ENCODE peak calls at places on chromosomes 7 and 10, in nine cellular contexts. One of them, this sample, is unnamed. For H3K27me3 and H3K36me3, the result is how much of the 10 kb centered on the place peaks cover.

GRCh38 chr10:116671274-116671926 is 50.6 kb downstream of the PNLIPRP2 start:
- DNase-seq in body of pancreas: no peak
- DNase-seq in CD8-positive, alpha-beta T cell: no peak
- DNase-seq in tibial artery: no peak
- DNase-seq in mesenchymal stem cell: no peak
- DNase-seq in astrocyte: peak
- DNase-seq in GM23248: peak
- DNase-seq in HCT116: no peak
- DNase-seq in heart left ventricle: no peak
- DNase-seq in this sample: peak

GRCh38 chr7:131231381-131232220 is 96.1 kb upstream of the MKLN1 start:
- DNase-seq in mesenchymal stem cell: peak
- DNase-seq in body of pancreas: no peak
- DNase-seq in tibial artery: peak
- DNase-seq in GM23248: peak
- DNase-seq in heart left ventricle: peak
- DNase-seq in HCT116: no peak
- DNase-seq in astrocyte: peak
- DNase-seq in CD8-positive, alpha-beta T cell: peak
- DNase-seq in this sample: no peak

GRCh38 chr10:91328320-91328984 is 81.7 kb upstream of the HECTD2 start:
- DNase-seq in tibial artery: no peak
- DNase-seq in CD8-positive, alpha-beta T cell: no peak
- DNase-seq in astrocyte: no peak
- DNase-seq in GM23248: no peak
- DNase-seq in body of pancreas: no peak
- DNase-seq in mesenchymal stem cell: no peak
- DNase-seq in HCT116: no peak
- DNase-seq in heart left ventricle: no peak
- DNase-seq in this sample: no peak

GRCh38 chr7:106041140-106041717 is 70.9 kb downstream of the SYPL1 start:
- DNase-seq in GM23248: peak
- DNase-seq in HCT116: peak
- DNase-seq in body of pancreas: peak
- DNase-seq in tibial artery: no peak
- DNase-seq in CD8-positive, alpha-beta T cell: no peak
- DNase-seq in heart left ventricle: no peak
- DNase-seq in astrocyte: no peak
- DNase-seq in mesenchymal stem cell: peak
- DNase-seq in this sample: peak

GRCh38 chr7:155692317-155692716 is 47.9 kb downstream of the RBM33 start:
- DNase-seq in GM23248: no peak
- DNase-seq in astrocyte: no peak
- DNase-seq in tibial artery: no peak
- DNase-seq in HCT116: no peak
- DNase-seq in body of pancreas: peak
- DNase-seq in mesenchymal stem cell: no peak
- DNase-seq in CD8-positive, alpha-beta T cell: no peak
- DNase-seq in heart left ventricle: no peak
- DNase-seq in this sample: no peak

GRCh38 chr7:149564340-149565095 is 66.9 kb upstream of the ZNF746 start:
- DNase-seq in heart left ventricle: no peak
- DNase-seq in GM23248: no peak
- DNase-seq in tibial artery: no peak
- DNase-seq in HCT116: no peak
- DNase-seq in CD8-positive, alpha-beta T cell: no peak
- DNase-seq in mesenchymal stem cell: no peak
- DNase-seq in astrocyte: no peak
- DNase-seq in body of pancreas: no peak
- DNase-seq in this sample: no peak

GRCh38 chr10:62850646-62851045 is 34.5 kb upstream of the EGR2 start:
- DNase-seq in mesenchymal stem cell: no peak
- DNase-seq in body of pancreas: no peak
- DNase-seq in GM23248: no peak
- DNase-seq in astrocyte: no peak
- DNase-seq in CD8-positive, alpha-beta T cell: no peak
- DNase-seq in tibial artery: no peak
- DNase-seq in HCT116: no peak
- DNase-seq in heart left ventricle: no peak
- DNase-seq in this sample: no peak

GRCh38 chr10:96417432-96417831 is 58.6 kb upstream of the OPALIN start:
- DNase-seq in heart left ventricle: no peak
- DNase-seq in CD8-positive, alpha-beta T cell: no peak
- DNase-seq in tibial artery: no peak
- DNase-seq in astrocyte: peak
- DNase-seq in mesenchymal stem cell: peak
- DNase-seq in HCT116: no peak
- DNase-seq in body of pancreas: no peak
- DNase-seq in GM23248: no peak
- DNase-seq in this sample: no peak

GRCh38 chr10:5089869-5090268 is 4.3 kb upstream of the AKR1C3 start:
- DNase-seq in tibial artery: no peak
- DNase-seq in HCT116: peak
- DNase-seq in body of pancreas: no peak
- DNase-seq in astrocyte: no peak
- DNase-seq in mesenchymal stem cell: peak
- DNase-seq in heart left ventricle: no peak
- DNase-seq in GM23248: peak
- DNase-seq in CD8-positive, alpha-beta T cell: no peak
- DNase-seq in this sample: no peak

GRCh38 chr10:14665304-14665703 is 109.4 kb downstream of the FAM107B start:
- DNase-seq in HCT116: no peak
- DNase-seq in astrocyte: no peak
- DNase-seq in tibial artery: no peak
- DNase-seq in GM23248: peak
- DNase-seq in CD8-positive, alpha-beta T cell: no peak
- DNase-seq in mesenchymal stem cell: no peak
- DNase-seq in heart left ventricle: no peak
- DNase-seq in body of pancreas: no peak
- DNase-seq in this sample: no peak

GRCh38 chr7:94701555-94701973 is 45.6 kb upstream of the SGCE start:
- DNase-seq in mesenchymal stem cell: peak
- DNase-seq in CD8-positive, alpha-beta T cell: no peak
- DNase-seq in astrocyte: peak
- DNase-seq in GM23248: peak
- DNase-seq in heart left ventricle: no peak
- DNase-seq in tibial artery: no peak
- DNase-seq in HCT116: peak
- DNase-seq in body of pancreas: no peak
- DNase-seq in this sample: peak

GRCh38 chr7:129975309-129975708 is 22.5 kb upstream of the UBE2H start:
- DNase-seq in HCT116: no peak
- DNase-seq in GM23248: no peak
- DNase-seq in astrocyte: no peak
- DNase-seq in CD8-positive, alpha-beta T cell: no peak
- DNase-seq in tibial artery: no peak
- DNase-seq in body of pancreas: peak
- DNase-seq in mesenchymal stem cell: peak
- DNase-seq in heart left ventricle: no peak
- DNase-seq in this sample: no peak

GRCh38 chr10:87915406-87915805 is 52.0 kb downstream of the PTEN start:
- DNase-seq in HCT116: no peak
- DNase-seq in body of pancreas: no peak
- DNase-seq in astrocyte: no peak
- DNase-seq in mesenchymal stem cell: no peak
- DNase-seq in CD8-positive, alpha-beta T cell: no peak
- DNase-seq in tibial artery: no peak
- DNase-seq in heart left ventricle: no peak
- DNase-seq in GM23248: no peak
- DNase-seq in this sample: peak

GRCh38 chr7:23713285-23714235 is 3.5 kb downstream of the STK31 start:
- DNase-seq in tibial artery: no peak
- DNase-seq in CD8-positive, alpha-beta T cell: no peak
- DNase-seq in heart left ventricle: no peak
- DNase-seq in mesenchymal stem cell: peak
- DNase-seq in HCT116: no peak
- DNase-seq in body of pancreas: no peak
- DNase-seq in GM23248: peak
- DNase-seq in astrocyte: peak
- DNase-seq in this sample: no peak

GRCh38 chr10:91251430-91252056 is 31.1 kb downstream of the PCGF5 start:
- DNase-seq in mesenchymal stem cell: peak
- DNase-seq in HCT116: peak
- DNase-seq in astrocyte: peak
- DNase-seq in tibial artery: peak
- DNase-seq in heart left ventricle: peak
- DNase-seq in GM23248: peak
- DNase-seq in body of pancreas: peak
- DNase-seq in CD8-positive, alpha-beta T cell: peak
- DNase-seq in this sample: peak

GRCh38 chr7:73671857-73672445 is 4.3 kb downstream of the VPS37D start:
- DNase-seq in GM23248: no peak
- DNase-seq in mesenchymal stem cell: no peak
- DNase-seq in HCT116: no peak
- DNase-seq in body of pancreas: no peak
- DNase-seq in heart left ventricle: no peak
- DNase-seq in tibial artery: no peak
- DNase-seq in CD8-positive, alpha-beta T cell: no peak
- DNase-seq in astrocyte: no peak
- DNase-seq in this sample: no peak

GRCh38 chr10:94062611-94063010 is 68.9 kb downstream of the PLCE1 start:
- DNase-seq in heart left ventricle: no peak
- DNase-seq in body of pancreas: no peak
- DNase-seq in astrocyte: no peak
- DNase-seq in GM23248: peak
- DNase-seq in tibial artery: no peak
- DNase-seq in HCT116: no peak
- DNase-seq in mesenchymal stem cell: no peak
- DNase-seq in CD8-positive, alpha-beta T cell: no peak
- DNase-seq in this sample: no peak

GRCh38 chr10:96317067-96317833 is 13.0 kb downstream of the DNTT start:
- DNase-seq in body of pancreas: no peak
- DNase-seq in mesenchymal stem cell: no peak
- DNase-seq in tibial artery: no peak
- DNase-seq in CD8-positive, alpha-beta T cell: no peak
- DNase-seq in astrocyte: no peak
- DNase-seq in heart left ventricle: no peak
- DNase-seq in GM23248: no peak
- DNase-seq in HCT116: no peak
- DNase-seq in this sample: no peak

DNA sequence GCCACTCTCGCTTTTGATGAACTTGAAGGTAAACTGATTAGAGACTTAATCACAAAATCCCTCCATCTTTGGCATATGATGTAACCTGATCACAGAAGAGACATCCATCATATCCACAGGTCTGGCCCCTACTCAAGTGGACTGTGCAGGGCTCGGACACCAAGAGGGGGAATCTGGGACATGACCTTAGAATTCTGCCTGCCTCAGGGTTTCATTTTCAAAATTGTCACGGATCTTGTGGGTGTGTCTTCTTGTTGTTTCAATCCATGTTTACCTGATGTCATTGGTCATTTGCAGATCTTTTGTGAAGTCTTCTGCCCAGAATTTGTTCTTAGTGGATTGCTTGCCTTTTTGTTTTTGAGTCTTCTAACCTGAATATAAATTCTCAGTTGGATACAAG is 5.9 kb upstream of the ARMS2 start:
- DNase-seq in mesenchymal stem cell: no peak
- DNase-seq in astrocyte: no peak
- DNase-seq in CD8-positive, alpha-beta T cell: no peak
- DNase-seq in tibial artery: no peak
- DNase-seq in heart left ventricle: no peak
- DNase-seq in HCT116: no peak
- DNase-seq in body of pancreas: no peak
- DNase-seq in GM23248: no peak
- DNase-seq in this sample: no peak
- H3K4me3 ChIP-seq in mesenchymal stem cell: no peak
- H3K4me3 ChIP-seq in astrocyte: no peak
- H3K4me3 ChIP-seq in CD8-positive, alpha-beta T cell: no peak
- H3K4me3 ChIP-seq in tibial artery: no peak
- H3K4me3 ChIP-seq in heart left ventricle: no peak
- H3K4me3 ChIP-seq in HCT116: no peak
- H3K4me3 ChIP-seq in body of pancreas: no peak
- H3K4me3 ChIP-seq in GM23248: no peak
- H3K4me3 ChIP-seq in this sample: no peak

GRCh38 chr10:8056891-8057331 is 2.4 kb downstream of the GATA3 start:
- DNase-seq in heart left ventricle: no peak
- DNase-seq in astrocyte: no peak
- DNase-seq in HCT116: no peak
- DNase-seq in body of pancreas: no peak
- DNase-seq in mesenchymal stem cell: peak
- DNase-seq in tibial artery: no peak
- DNase-seq in CD8-positive, alpha-beta T cell: peak
- DNase-seq in GM23248: no peak
- DNase-seq in this sample: peak
- H3K27me3 ChIP-seq in heart left ventricle: under half
- H3K27me3 ChIP-seq in astrocyte: under half
- H3K27me3 ChIP-seq in HCT116: under half
- H3K27me3 ChIP-seq in body of pancreas: under half
- H3K27me3 ChIP-seq in mesenchymal stem cell: half or more
- H3K27me3 ChIP-seq in tibial artery: half or more
- H3K27me3 ChIP-seq in CD8-positive, alpha-beta T cell: under half
- H3K27me3 ChIP-seq in GM23248: half or more
- H3K27me3 ChIP-seq in this sample: half or more

GRCh38 chr7:135618510-135618909 is 43.8 kb upstream of the STMP1 start:
- DNase-seq in mesenchymal stem cell: no peak
- DNase-seq in astrocyte: no peak
- DNase-seq in GM23248: no peak
- DNase-seq in CD8-positive, alpha-beta T cell: no peak
- DNase-seq in heart left ventricle: no peak
- DNase-seq in HCT116: no peak
- DNase-seq in body of pancreas: no peak
- DNase-seq in tibial artery: no peak
- DNase-seq in this sample: no peak
- H3K36me3 ChIP-seq in mesenchymal stem cell: under half
- H3K36me3 ChIP-seq in astrocyte: under half
- H3K36me3 ChIP-seq in GM23248: under half
- H3K36me3 ChIP-seq in CD8-positive, alpha-beta T cell: under half
- H3K36me3 ChIP-seq in heart left ventricle: half or more
- H3K36me3 ChIP-seq in HCT116: under half
- H3K36me3 ChIP-seq in body of pancreas: under half
- H3K36me3 ChIP-seq in tibial artery: under half
- H3K36me3 ChIP-seq in this sample: under half

GRCh38 chr10:26779176-26779860 is 81.4 kb downstream of the ABI1 start:
- DNase-seq in CD8-positive, alpha-beta T cell: no peak
- DNase-seq in mesenchymal stem cell: no peak
- DNase-seq in heart left ventricle: no peak
- DNase-seq in tibial artery: no peak
- DNase-seq in body of pancreas: no peak
- DNase-seq in HCT116: no peak
- DNase-seq in astrocyte: no peak
- DNase-seq in GM23248: no peak
- DNase-seq in this sample: no peak

GRCh38 chr10:26777686-26778085 is 80.2 kb downstream of the PDSS1 start:
- DNase-seq in heart left ventricle: no peak
- DNase-seq in astrocyte: no peak
- DNase-seq in mesenchymal stem cell: no peak
- DNase-seq in GM23248: no peak
- DNase-seq in HCT116: no peak
- DNase-seq in tibial artery: no peak
- DNase-seq in CD8-positive, alpha-beta T cell: no peak
- DNase-seq in body of pancreas: no peak
- DNase-seq in this sample: no peak

GRCh38 chr10:26780106-26780792 is 80.5 kb downstream of the ABI1 start:
- DNase-seq in HCT116: no peak
- DNase-seq in heart left ventricle: no peak
- DNase-seq in mesenchymal stem cell: no peak
- DNase-seq in tibial artery: no peak
- DNase-seq in GM23248: no peak
- DNase-seq in body of pancreas: no peak
- DNase-seq in CD8-positive, alpha-beta T cell: no peak
- DNase-seq in astrocyte: no peak
- DNase-seq in this sample: no peak

GRCh38 chr10:26780793-26781601 is 79.8 kb downstream of the ABI1 start:
- DNase-seq in body of pancreas: no peak
- DNase-seq in heart left ventricle: no peak
- DNase-seq in tibial artery: no peak
- DNase-seq in GM23248: peak
- DNase-seq in CD8-positive, alpha-beta T cell: no peak
- DNase-seq in astrocyte: peak
- DNase-seq in HCT116: peak
- DNase-seq in mesenchymal stem cell: peak
- DNase-seq in this sample: no peak

GRCh38 chr10:26781797-26782196 is 79.0 kb downstream of the ABI1 start:
- DNase-seq in HCT116: no peak
- DNase-seq in mesenchymal stem cell: peak
- DNase-seq in astrocyte: peak
- DNase-seq in body of pancreas: no peak
- DNase-seq in CD8-positive, alpha-beta T cell: no peak
- DNase-seq in tibial artery: no peak
- DNase-seq in heart left ventricle: no peak
- DNase-seq in GM23248: peak
- DNase-seq in this sample: no peak
- H3K4me3 ChIP-seq in HCT116: peak
- H3K4me3 ChIP-seq in mesenchymal stem cell: peak
- H3K4me3 ChIP-seq in astrocyte: no peak
- H3K4me3 ChIP-seq in body of pancreas: no peak
- H3K4me3 ChIP-seq in CD8-positive, alpha-beta T cell: no peak
- H3K4me3 ChIP-seq in tibial artery: no peak
- H3K4me3 ChIP-seq in heart left ventricle: no peak
- H3K4me3 ChIP-seq in GM23248: peak
- H3K4me3 ChIP-seq in this sample: no peak

This sample was measured in H7.